ENCODE peak calls at places on chromosomes 3 and 15, in nine cellular contexts. T, O, H, W, R, B, N, M and Y are unnamed samples.

GRCh38 chr3:122794483-122794778 is 438 bp upstream of the SLC49A4 start:
- DNase-seq in T (no peak), O (no peak), H (no peak), W (no peak), R (no peak), B (no peak), N (no peak), M (no peak), Y (no peak)

GRCh38 chr3:153173758-153174516 is 11.9 kb downstream of the RAP2B start:
- DNase-seq in T (no peak), O (no peak), H (no peak), W (no peak), R (no peak), B (no peak), N (peak; percentile 45), M (peak; percentile 21), Y (no peak)

GRCh38 chr3:16906679-16907078 is 21.9 kb downstream of the PLCL2 start:
- DNase-seq in T (no peak), O (no peak), H (no peak), W (peak; percentile 15), R (no peak), B (no peak), N (no peak), M (no peak), Y (no peak)

GRCh38 chr15:101664303-101664913 is 12.2 kb upstream of the TM2D3 start:
- DNase-seq in T (no peak), O (no peak), H (peak; percentile 27), W (no peak), R (no peak), B (no peak), N (no peak), M (no peak), Y (no peak)

GRCh38 chr15:37096878-37097568 is 3.3 kb downstream of the MEIS2 start:
- DNase-seq in T (no peak), O (no peak), H (no peak), W (no peak), R (no peak), B (no peak), N (peak; percentile 41), M (peak; percentile 32), Y (no peak)

GRCh38 chr3:28844688-28845324 is 436.1 kb upstream of the RBMS3 start:
- DNase-seq in T (no peak), O (no peak), H (no peak), W (no peak), R (no peak), B (no peak), N (no peak), M (no peak), Y (no peak)

GRCh38 chr15:77015651-77016320 is 20.9 kb downstream of the PSTPIP1 start:
- DNase-seq in T (peak; percentile 48), O (no peak), H (no peak), W (no peak), R (no peak), B (no peak), N (no peak), M (peak; percentile 45), Y (no peak)

GRCh38 chr3:34202975-34203374 is 404.5 kb downstream of the PDCD6IP start:
- DNase-seq in T (no peak), O (no peak), H (no peak), W (no peak), R (no peak), B (no peak), N (no peak), M (no peak), Y (no peak)

GRCh38 chr15:90790561-90790960 is 73.4 kb downstream of the BLM start:
- DNase-seq in T (no peak), O (no peak), H (no peak), W (no peak), R (no peak), B (no peak), N (no peak), M (no peak), Y (no peak)

GRCh38 chr3:173800154-173800553 is 402.6 kb downstream of the NLGN1 start:
- DNase-seq in T (no peak), O (no peak), H (no peak), W (no peak), R (no peak), B (no peak), N (no peak), M (no peak), Y (no peak)

GRCh38 chr3:97680696-97681095 is 83.9 kb upstream of the ARL6 start:
- DNase-seq in T (no peak), O (no peak), H (no peak), W (no peak), R (no peak), B (no peak), N (no peak), M (no peak), Y (no peak)

GRCh38 chr3:29203846-29204245 is 77.0 kb upstream of the RBMS3 start:
- DNase-seq in T (no peak), O (no peak), H (no peak), W (no peak), R (no peak), B (no peak), N (no peak), M (peak; percentile 6), Y (no peak)

GRCh38 chr15:63192604-63193206 is 3.3 kb downstream of the RAB8B start:
- DNase-seq in T (no peak), O (no peak), H (no peak), W (no peak), R (no peak), B (no peak), N (no peak), M (no peak), Y (no peak)

GRCh38 chr3:9750556-9751411 is 1.0 kb downstream of the OGG1 start:
- DNase-seq in T (no peak), O (no peak), H (no peak), W (no peak), R (no peak), B (no peak), N (no peak), M (no peak), Y (no peak)

GRCh38 chr3:26712211-26713026 is 89.8 kb downstream of the LRRC3B start:
- DNase-seq in T (no peak), O (no peak), H (no peak), W (peak; percentile 7), R (no peak), B (no peak), N (no peak), M (peak; percentile 3), Y (no peak)

GRCh38 chr3:31462050-31462569 is 70.6 kb upstream of the STT3B start:
- DNase-seq in T (no peak), O (peak; percentile 45), H (no peak), W (no peak), R (no peak), B (peak; percentile 11), N (no peak), M (no peak), Y (no peak)

GRCh38 chr3:131218196-131218595 is 163.4 kb upstream of the NUDT16 start:
- DNase-seq in T (no peak), O (no peak), H (no peak), W (no peak), R (no peak), B (no peak), N (no peak), M (no peak), Y (no peak)

GRCh38 chr3:137304313-137305056 is 346.7 kb downstream of the IL20RB start:
- DNase-seq in T (no peak), O (no peak), H (no peak), W (no peak), R (no peak), B (no peak), N (peak; percentile 41), M (no peak), Y (no peak)

GRCh38 chr3:66014056-66014455 is 24.7 kb downstream of the MAGI1 start:
- DNase-seq in T (no peak), O (no peak), H (no peak), W (no peak), R (no peak), B (no peak), N (no peak), M (no peak), Y (no peak)

GRCh38 chr3:107969994-107970896 is 120.6 kb downstream of the CD47 start:
- DNase-seq in T (no peak), O (no peak), H (no peak), W (peak; percentile 22), R (no peak), B (no peak), N (no peak), M (no peak), Y (no peak)

GRCh38 chr3:146543461-146544012 is 870 bp downstream of the PLSCR1 start:
- DNase-seq in T (no peak), O (no peak), H (no peak), W (no peak), R (no peak), B (no peak), N (no peak), M (peak; percentile 4), Y (no peak)

GRCh38 chr15:71060983-71061382 is 54.3 kb upstream of the THSD4 start:
- DNase-seq in T (no peak), O (no peak), H (no peak), W (no peak), R (no peak), B (no peak), N (no peak), M (no peak), Y (no peak)

GRCh38 chr3:143266936-143267335 is 147.4 kb downstream of the CHST2 start:
- DNase-seq in T (no peak), O (no peak), H (no peak), W (no peak), R (no peak), B (no peak), N (no peak), M (no peak), Y (no peak)

GRCh38 chr3:107953707-107954106 is 137.1 kb downstream of the CD47 start:
- DNase-seq in T (no peak), O (no peak), H (no peak), W (no peak), R (no peak), B (no peak), N (no peak), M (no peak), Y (no peak)

GRCh38 chr3:23002846-23003800 is 200.0 kb upstream of the UBE2E2 start:
- DNase-seq in T (no peak), O (no peak), H (no peak), W (peak; percentile 48), R (peak; percentile 78), B (no peak), N (no peak), M (no peak), Y (no peak)

GRCh38 chr15:58517252-58517681 is 85.5 kb downstream of the LIPC start:
- DNase-seq in T (no peak), O (no peak), H (no peak), W (no peak), R (no peak), B (no peak), N (no peak), M (no peak), Y (no peak)

GRCh38 chr3:129576514-129577345 is 29.7 kb downstream of the PLXND1 start:
- DNase-seq in T (no peak), O (peak; percentile 83), H (no peak), W (peak; percentile 70), R (no peak), B (peak; percentile 13), N (no peak), M (no peak), Y (peak; percentile 53)

GRCh38 chr3:3827111-3827510 is 27.9 kb downstream of the LRRN1 start:
- DNase-seq in T (no peak), O (no peak), H (no peak), W (no peak), R (no peak), B (no peak), N (no peak), M (no peak), Y (no peak)

GRCh38 chr3:52529376-52530333 is 4.0 kb downstream of the NT5DC2 start:
- DNase-seq in T (peak; percentile 67), O (no peak), H (no peak), W (no peak), R (peak; percentile 50), B (no peak), N (no peak), M (no peak), Y (peak; percentile 12)

GRCh38 chr3:168977696-168978374 is 685.7 kb downstream of the MECOM start:
- DNase-seq in T (no peak), O (no peak), H (no peak), W (no peak), R (no peak), B (no peak), N (no peak), M (no peak), Y (no peak)

GRCh38 chr3:119195911-119196310 is 22.5 kb downstream of the UPK1B start:
- DNase-seq in T (no peak), O (no peak), H (no peak), W (no peak), R (no peak), B (no peak), N (no peak), M (no peak), Y (no peak)